ENCODE peak calls at places on chromosomes 4 and X, in ten cellular contexts. One of them, this sample, is unnamed.

GRCh38 chr4:57426779-57427395 is 316.7 kb upstream of the IGFBP7 start:
- DNase-seq in endodermal cell: peak
- DNase-seq in CD8-positive, alpha-beta T cell: no peak
- DNase-seq in left ventricle myocardium inferior: peak
- DNase-seq in IMR-90: peak
- DNase-seq in coronary artery: no peak
- DNase-seq in esophagus squamous epithelium: no peak
- DNase-seq in pancreas: peak
- DNase-seq in breast epithelium: no peak
- DNase-seq in ovary: no peak
- DNase-seq in this sample: peak

GRCh38 chr4:8050555-8051206 is 107.9 kb downstream of the ABLIM2 start:
- DNase-seq in coronary artery: no peak
- DNase-seq in breast epithelium: peak
- DNase-seq in left ventricle myocardium inferior: peak
- DNase-seq in IMR-90: peak
- DNase-seq in ovary: peak
- DNase-seq in pancreas: peak
- DNase-seq in CD8-positive, alpha-beta T cell: no peak
- DNase-seq in esophagus squamous epithelium: no peak
- DNase-seq in endodermal cell: peak
- DNase-seq in this sample: peak

GRCh38 chrX:40090050-40090804 is 7.5 kb downstream of the BCOR start:
- DNase-seq in pancreas: peak
- DNase-seq in esophagus squamous epithelium: no peak
- DNase-seq in CD8-positive, alpha-beta T cell: no peak
- DNase-seq in IMR-90: no peak
- DNase-seq in breast epithelium: no peak
- DNase-seq in endodermal cell: peak
- DNase-seq in left ventricle myocardium inferior: peak
- DNase-seq in ovary: peak
- DNase-seq in coronary artery: no peak
- DNase-seq in this sample: peak

GRCh38 chr4:146638801-146639351 is at the start of gene POU4F2:
- DNase-seq in endodermal cell: peak
- DNase-seq in left ventricle myocardium inferior: no peak
- DNase-seq in coronary artery: no peak
- DNase-seq in breast epithelium: no peak
- DNase-seq in ovary: no peak
- DNase-seq in CD8-positive, alpha-beta T cell: no peak
- DNase-seq in IMR-90: no peak
- DNase-seq in pancreas: no peak
- DNase-seq in esophagus squamous epithelium: no peak
- DNase-seq in this sample: no peak

GRCh38 chr4:34158883-34159282 is 2085.4 kb downstream of the ARAP2 start:
- DNase-seq in breast epithelium: no peak
- DNase-seq in left ventricle myocardium inferior: no peak
- DNase-seq in pancreas: no peak
- DNase-seq in CD8-positive, alpha-beta T cell: no peak
- DNase-seq in esophagus squamous epithelium: no peak
- DNase-seq in ovary: no peak
- DNase-seq in coronary artery: no peak
- DNase-seq in endodermal cell: no peak
- DNase-seq in IMR-90: peak
- DNase-seq in this sample: peak

GRCh38 chr4:111937368-111937767 is 207.9 kb upstream of the FAM241A start:
- DNase-seq in breast epithelium: no peak
- DNase-seq in endodermal cell: no peak
- DNase-seq in coronary artery: no peak
- DNase-seq in IMR-90: peak
- DNase-seq in esophagus squamous epithelium: no peak
- DNase-seq in pancreas: no peak
- DNase-seq in ovary: no peak
- DNase-seq in CD8-positive, alpha-beta T cell: no peak
- DNase-seq in left ventricle myocardium inferior: no peak
- DNase-seq in this sample: no peak

GRCh38 chr4:42331914-42332368 is 65.3 kb upstream of the SHISA3 start:
- DNase-seq in endodermal cell: no peak
- DNase-seq in esophagus squamous epithelium: no peak
- DNase-seq in coronary artery: no peak
- DNase-seq in breast epithelium: no peak
- DNase-seq in CD8-positive, alpha-beta T cell: no peak
- DNase-seq in left ventricle myocardium inferior: peak
- DNase-seq in pancreas: no peak
- DNase-seq in ovary: no peak
- DNase-seq in IMR-90: peak
- DNase-seq in this sample: no peak

GRCh38 chrX:129772796-129773431 is 6.8 kb upstream of the SASH3 start:
- DNase-seq in coronary artery: no peak
- DNase-seq in CD8-positive, alpha-beta T cell: peak
- DNase-seq in breast epithelium: peak
- DNase-seq in left ventricle myocardium inferior: peak
- DNase-seq in IMR-90: no peak
- DNase-seq in ovary: no peak
- DNase-seq in pancreas: no peak
- DNase-seq in endodermal cell: no peak
- DNase-seq in esophagus squamous epithelium: peak
- DNase-seq in this sample: peak

GRCh38 chr4:41157009-41157408 is 57.3 kb downstream of the APBB2 start:
- DNase-seq in CD8-positive, alpha-beta T cell: no peak
- DNase-seq in IMR-90: no peak
- DNase-seq in esophagus squamous epithelium: no peak
- DNase-seq in endodermal cell: no peak
- DNase-seq in ovary: no peak
- DNase-seq in left ventricle myocardium inferior: no peak
- DNase-seq in pancreas: peak
- DNase-seq in breast epithelium: no peak
- DNase-seq in coronary artery: no peak
- DNase-seq in this sample: no peak

GRCh38 chr4:141246243-141246642 is 25.5 kb downstream of the ZNF330 start:
- DNase-seq in CD8-positive, alpha-beta T cell: no peak
- DNase-seq in left ventricle myocardium inferior: no peak
- DNase-seq in esophagus squamous epithelium: no peak
- DNase-seq in endodermal cell: no peak
- DNase-seq in breast epithelium: no peak
- DNase-seq in coronary artery: no peak
- DNase-seq in pancreas: no peak
- DNase-seq in ovary: no peak
- DNase-seq in IMR-90: peak
- DNase-seq in this sample: no peak

GRCh38 chr4:14478504-14478903 is 523.8 kb upstream of the CPEB2 start:
- DNase-seq in endodermal cell: peak
- DNase-seq in IMR-90: no peak
- DNase-seq in CD8-positive, alpha-beta T cell: no peak
- DNase-seq in ovary: no peak
- DNase-seq in esophagus squamous epithelium: no peak
- DNase-seq in breast epithelium: no peak
- DNase-seq in coronary artery: no peak
- DNase-seq in left ventricle myocardium inferior: no peak
- DNase-seq in pancreas: no peak
- DNase-seq in this sample: peak

GRCh38 chrX:69189972-69190371 is 24.7 kb upstream of the PJA1 start:
- DNase-seq in CD8-positive, alpha-beta T cell: no peak
- DNase-seq in ovary: peak
- DNase-seq in left ventricle myocardium inferior: peak
- DNase-seq in IMR-90: no peak
- DNase-seq in coronary artery: peak
- DNase-seq in pancreas: no peak
- DNase-seq in breast epithelium: no peak
- DNase-seq in esophagus squamous epithelium: no peak
- DNase-seq in endodermal cell: peak
- DNase-seq in this sample: peak

GRCh38 chrX:28303486-28303885 is 283.8 kb upstream of the IL1RAPL1 start:
- DNase-seq in CD8-positive, alpha-beta T cell: no peak
- DNase-seq in breast epithelium: no peak
- DNase-seq in coronary artery: no peak
- DNase-seq in pancreas: no peak
- DNase-seq in esophagus squamous epithelium: no peak
- DNase-seq in ovary: no peak
- DNase-seq in IMR-90: no peak
- DNase-seq in left ventricle myocardium inferior: no peak
- DNase-seq in endodermal cell: no peak
- DNase-seq in this sample: no peak

GRCh38 chr4:114249561-114250356 is 270.3 kb upstream of the ARSJ start:
- DNase-seq in breast epithelium: no peak
- DNase-seq in IMR-90: no peak
- DNase-seq in endodermal cell: no peak
- DNase-seq in pancreas: no peak
- DNase-seq in esophagus squamous epithelium: no peak
- DNase-seq in coronary artery: no peak
- DNase-seq in left ventricle myocardium inferior: no peak
- DNase-seq in ovary: no peak
- DNase-seq in CD8-positive, alpha-beta T cell: no peak
- DNase-seq in this sample: no peak

GRCh38 chrX:9429767-9430166 is 35.1 kb upstream of the TBL1X start:
- DNase-seq in ovary: no peak
- DNase-seq in endodermal cell: no peak
- DNase-seq in CD8-positive, alpha-beta T cell: no peak
- DNase-seq in IMR-90: no peak
- DNase-seq in esophagus squamous epithelium: no peak
- DNase-seq in left ventricle myocardium inferior: no peak
- DNase-seq in pancreas: no peak
- DNase-seq in breast epithelium: no peak
- DNase-seq in coronary artery: no peak
- DNase-seq in this sample: no peak

DNA sequence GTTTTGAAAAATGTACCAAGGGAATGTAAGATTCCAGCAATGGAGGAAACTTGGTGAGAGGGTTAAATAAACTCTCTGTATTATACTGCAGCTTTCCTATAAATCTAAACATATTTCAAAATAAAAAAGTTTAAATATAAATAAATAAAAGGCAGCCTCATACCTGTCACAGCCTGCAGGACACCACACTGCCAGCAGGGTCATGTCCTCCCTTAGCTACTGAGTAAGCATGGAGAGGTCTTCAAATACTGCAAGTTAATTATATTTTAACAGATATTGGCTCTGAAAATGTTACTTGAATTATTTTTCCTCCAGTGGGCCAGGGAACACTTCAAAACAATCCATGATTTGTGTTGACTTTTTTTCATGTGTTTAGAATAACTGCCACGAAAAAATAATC is 852.8 kb upstream of the PCDH7 start:
- DNase-seq in CD8-positive, alpha-beta T cell: no peak
- DNase-seq in breast epithelium: no peak
- DNase-seq in left ventricle myocardium inferior: no peak
- DNase-seq in pancreas: no peak
- DNase-seq in endodermal cell: no peak
- DNase-seq in ovary: no peak
- DNase-seq in coronary artery: no peak
- DNase-seq in esophagus squamous epithelium: no peak
- DNase-seq in IMR-90: no peak
- DNase-seq in this sample: no peak
- TF ChIP-seq CTCF in CD8-positive, alpha-beta T cell: no peak
- TF ChIP-seq CTCF in breast epithelium: no peak
- TF ChIP-seq CTCF in left ventricle myocardium inferior: no peak
- TF ChIP-seq CTCF in pancreas: no peak
- TF ChIP-seq CTCF in endodermal cell: peak
- TF ChIP-seq CTCF in ovary: no peak
- TF ChIP-seq CTCF in coronary artery: no peak
- TF ChIP-seq CTCF in esophagus squamous epithelium: no peak
- TF ChIP-seq CTCF in IMR-90: no peak
- TF ChIP-seq CTCF in this sample: no peak

GRCh38 chr4:185846550-185847210 is 34.7 kb upstream of the SORBS2 start:
- DNase-seq in ovary: no peak
- DNase-seq in esophagus squamous epithelium: no peak
- DNase-seq in left ventricle myocardium inferior: no peak
- DNase-seq in IMR-90: no peak
- DNase-seq in coronary artery: no peak
- DNase-seq in CD8-positive, alpha-beta T cell: no peak
- DNase-seq in endodermal cell: no peak
- DNase-seq in pancreas: no peak
- DNase-seq in breast epithelium: no peak
- DNase-seq in this sample: no peak
- H3K27ac ChIP-seq in ovary: no peak
- H3K27ac ChIP-seq in esophagus squamous epithelium: no peak
- H3K27ac ChIP-seq in left ventricle myocardium inferior: peak
- H3K27ac ChIP-seq in IMR-90: no peak
- H3K27ac ChIP-seq in coronary artery: peak
- H3K27ac ChIP-seq in CD8-positive, alpha-beta T cell: no peak
- H3K27ac ChIP-seq in endodermal cell: peak
- H3K27ac ChIP-seq in pancreas: no peak
- H3K27ac ChIP-seq in breast epithelium: no peak
- H3K27ac ChIP-seq in this sample: no peak

DNA sequence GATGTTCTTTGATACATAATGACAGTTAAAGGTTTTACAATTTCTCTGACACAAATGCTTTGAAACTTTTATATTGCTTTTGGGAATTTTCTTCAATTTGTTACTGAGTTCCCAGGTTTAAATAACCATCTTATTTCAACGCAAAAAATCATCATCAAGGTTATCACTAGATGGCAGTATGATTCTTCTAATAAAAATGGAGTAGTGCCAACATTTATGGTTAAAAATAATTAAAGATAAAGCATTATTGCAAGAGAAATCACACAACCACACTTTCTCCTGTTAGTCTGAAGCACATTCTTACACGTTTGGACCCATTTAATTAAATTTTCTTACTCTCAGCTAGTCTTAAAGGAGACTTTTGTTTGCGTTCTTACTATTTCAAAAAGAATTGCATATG is 611.3 kb upstream of the CPXCR1 start:
- DNase-seq in breast epithelium: no peak
- DNase-seq in CD8-positive, alpha-beta T cell: no peak
- DNase-seq in left ventricle myocardium inferior: no peak
- DNase-seq in IMR-90: no peak
- DNase-seq in coronary artery: no peak
- DNase-seq in endodermal cell: no peak
- DNase-seq in esophagus squamous epithelium: no peak
- DNase-seq in ovary: no peak
- DNase-seq in pancreas: no peak
- DNase-seq in this sample: no peak
- TF ChIP-seq CTCF in breast epithelium: no peak
- TF ChIP-seq CTCF in CD8-positive, alpha-beta T cell: no peak
- TF ChIP-seq CTCF in left ventricle myocardium inferior: no peak
- TF ChIP-seq CTCF in IMR-90: peak
- TF ChIP-seq CTCF in coronary artery: no peak
- TF ChIP-seq CTCF in endodermal cell: peak
- TF ChIP-seq CTCF in esophagus squamous epithelium: no peak
- TF ChIP-seq CTCF in ovary: no peak
- TF ChIP-seq CTCF in pancreas: no peak
- TF ChIP-seq CTCF in this sample: no peak

DNA sequence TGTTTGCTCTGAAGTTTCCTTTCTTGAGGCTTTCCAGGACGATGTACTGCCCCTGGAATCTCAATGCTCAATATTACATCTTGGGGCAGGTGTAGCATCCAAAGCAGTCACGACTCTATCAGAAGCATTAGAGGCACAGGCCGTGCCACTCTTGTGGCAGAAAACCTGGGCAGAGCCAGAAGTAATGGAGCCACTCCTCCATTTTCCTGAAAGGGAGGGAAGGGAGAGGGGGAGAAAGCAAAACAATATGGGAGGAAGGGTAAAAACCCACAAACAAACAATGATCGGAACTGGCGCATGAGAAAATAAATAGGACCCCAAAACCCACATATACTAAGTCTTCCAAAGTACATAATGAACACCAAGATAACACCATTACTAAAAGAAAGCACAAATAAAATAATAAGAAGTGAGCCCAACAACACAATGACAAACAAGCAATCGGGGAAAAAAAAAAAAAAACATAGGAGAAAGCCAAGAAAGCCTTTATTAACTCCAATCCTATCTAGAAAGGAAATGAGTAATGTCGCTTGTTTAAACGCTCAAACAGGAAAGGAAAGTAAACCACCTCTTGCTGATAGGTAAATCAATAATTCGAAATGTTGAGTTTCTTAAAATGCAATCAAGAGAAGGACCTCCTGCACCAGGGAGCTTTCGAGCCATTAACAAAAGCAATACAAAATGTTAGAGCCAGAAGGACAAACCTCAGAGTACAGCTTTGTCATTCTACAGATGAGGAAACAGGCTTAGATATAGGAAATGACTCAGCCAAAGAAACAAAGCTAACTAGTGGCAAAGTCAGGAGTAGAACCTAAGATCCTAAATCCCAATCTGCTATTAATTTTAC is 117.4 kb downstream of the ATRX start:
- DNase-seq in breast epithelium: no peak
- DNase-seq in endodermal cell: no peak
- DNase-seq in left ventricle myocardium inferior: no peak
- DNase-seq in coronary artery: no peak
- DNase-seq in CD8-positive, alpha-beta T cell: no peak
- DNase-seq in IMR-90: peak
- DNase-seq in esophagus squamous epithelium: no peak
- DNase-seq in pancreas: no peak
- DNase-seq in ovary: no peak
- DNase-seq in this sample: no peak
- H3K27ac ChIP-seq in breast epithelium: no peak
- H3K27ac ChIP-seq in endodermal cell: no peak
- H3K27ac ChIP-seq in left ventricle myocardium inferior: peak
- H3K27ac ChIP-seq in coronary artery: no peak
- H3K27ac ChIP-seq in CD8-positive, alpha-beta T cell: no peak
- H3K27ac ChIP-seq in IMR-90: no peak
- H3K27ac ChIP-seq in esophagus squamous epithelium: peak
- H3K27ac ChIP-seq in pancreas: peak
- H3K27ac ChIP-seq in ovary: no peak
- H3K27ac ChIP-seq in this sample: no peak